ENCODE peak calls at places on chromosome 4, in nine cellular contexts. B is spleen; D is hepatocyte; Z is upper lobe of left lung; M is A673; P is CD4-positive, alpha-beta memory T cell; J is neural progenitor cell; Q is naive thymus-derived CD4-positive, alpha-beta T cell; W is heart left ventricle. K is an unnamed sample.

GRCh38 chr4:188714907-188715306 is 575.7 kb downstream of the TRIML1 start:
- DNase-seq in B (no peak), D (no peak), Z (no peak), M (no peak), P (no peak), J (no peak), Q (no peak), W (no peak), K (no peak)

GRCh38 chr4:176499518-176499917 is 179.8 kb downstream of the SPCS3 start:
- DNase-seq in B (no peak), D (no peak), Z (no peak), M (no peak), P (no peak), J (no peak), Q (no peak), W (no peak), K (no peak)

GRCh38 chr4:125125256-125125655 is 189.5 kb upstream of the FAT4 start:
- DNase-seq in B (no peak), D (no peak), Z (no peak), M (no peak), P (no peak), J (peak; percentile 30), Q (no peak), W (no peak), K (no peak)

GRCh38 chr4:168639914-168640313 is 143.1 kb downstream of the PALLD start:
- DNase-seq in B (no peak), D (no peak), Z (no peak), M (no peak), P (no peak), J (no peak), Q (no peak), W (no peak), K (no peak)

GRCh38 chr4:111530446-111530845 is 614.8 kb upstream of the FAM241A start:
- DNase-seq in B (no peak), D (no peak), Z (no peak), M (no peak), P (no peak), J (no peak), Q (no peak), W (no peak), K (no peak)

GRCh38 chr4:173930329-173930967 is 353.0 kb downstream of the FBXO8 start:
- DNase-seq in B (no peak), D (no peak), Z (no peak), M (no peak), P (no peak), J (no peak), Q (no peak), W (no peak), K (no peak)

GRCh38 chr4:122099896-122100295 is 52.2 kb upstream of the BLTP1 start:
- DNase-seq in B (no peak), D (no peak), Z (no peak), M (peak; percentile 59), P (no peak), J (no peak), Q (no peak), W (no peak), K (no peak)

GRCh38 chr4:28482580-28482979 is 1621.9 kb downstream of the STIM2 start:
- DNase-seq in B (no peak), D (no peak), Z (no peak), M (no peak), P (no peak), J (no peak), Q (no peak), W (no peak), K (no peak)

GRCh38 chr4:88189881-88190585 is 31.6 kb upstream of the ABCG2 start:
- DNase-seq in B (no peak), D (no peak), Z (no peak), M (no peak), P (no peak), J (no peak), Q (no peak), W (no peak), K (no peak)

DNA sequence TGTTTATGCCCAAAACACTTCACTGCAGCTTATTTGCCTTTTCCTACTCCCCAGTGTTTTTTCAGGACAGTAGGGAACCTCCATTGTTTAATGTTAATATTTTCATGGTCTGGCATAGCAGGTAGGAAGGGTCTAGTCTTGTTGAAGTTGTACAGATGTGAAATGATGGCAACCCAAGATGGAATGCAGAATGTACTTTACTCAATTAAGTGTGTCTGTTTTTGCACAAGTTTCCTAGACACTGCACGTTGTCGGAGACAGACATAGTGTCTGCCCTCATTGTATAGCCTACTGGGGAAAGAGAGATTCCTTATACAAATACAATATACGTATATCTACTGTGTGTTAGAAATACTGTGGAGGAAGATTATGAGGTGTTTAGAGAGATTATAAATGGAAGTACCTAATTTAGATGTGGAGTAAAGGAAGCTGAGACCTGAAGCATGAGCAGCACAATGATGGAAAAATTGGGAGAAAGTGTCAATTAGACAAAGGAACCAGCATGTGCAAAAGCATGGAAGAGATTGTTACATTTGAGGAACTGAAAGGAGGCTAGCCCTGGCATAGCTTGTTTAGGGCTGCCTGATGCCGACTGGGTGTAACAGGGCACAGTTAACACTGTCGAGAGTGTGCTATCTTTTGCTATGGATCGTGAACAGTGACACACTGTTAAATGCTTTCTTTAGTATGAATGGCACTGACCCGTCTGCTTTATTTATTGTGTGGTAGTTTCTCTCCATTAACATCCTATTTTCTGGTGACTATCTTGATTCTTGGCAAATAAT is 18.4 kb downstream of the CPEB2 start:
- DNase-seq in B (no peak), D (no peak), Z (no peak), M (no peak), P (no peak), J (no peak), Q (no peak), W (no peak), K (no peak)
- H3K36me3 ChIP-seq in B (peaks cover 13% of the 10 kb centered on the region), D (no peaks in the 10 kb centered on the region), Z (no peaks in the 10 kb centered on the region), M (peaks cover 97% of the 10 kb centered on the region), P (no peaks in the 10 kb centered on the region), J (no peaks in the 10 kb centered on the region), Q (peaks cover 8% of the 10 kb centered on the region), W (peaks cover 3% of the 10 kb centered on the region), K (peaks cover 35% of the 10 kb centered on the region)

DNA sequence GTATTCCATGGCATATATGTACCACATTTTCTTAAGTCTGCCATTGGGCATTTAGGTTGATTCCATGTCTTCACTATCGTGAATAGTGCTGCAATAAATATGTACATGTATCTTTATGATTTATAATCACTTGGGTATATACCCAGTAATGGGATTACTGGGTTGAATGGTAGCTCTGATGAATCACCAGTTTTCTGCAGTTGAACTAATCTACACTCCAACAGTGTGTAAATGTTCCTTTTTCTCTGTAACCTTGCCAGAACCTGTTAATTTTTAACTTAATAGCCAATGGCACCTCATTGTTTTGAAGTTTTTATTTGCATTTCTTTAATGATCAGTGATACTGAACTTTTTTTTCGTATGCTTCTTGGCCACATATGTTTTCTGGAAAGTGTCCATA is 152.5 kb downstream of the CCNG2 start:
- DNase-seq in B (no peak), D (no peak), Z (no peak), M (no peak), P (no peak), J (no peak), Q (no peak), W (no peak), K (no peak)
- H3K27me3 ChIP-seq in B (no peaks in the 10 kb centered on the region), D (no peaks in the 10 kb centered on the region), Z (no peaks in the 10 kb centered on the region), M (no peaks in the 10 kb centered on the region), P (no peaks in the 10 kb centered on the region), J (no peaks in the 10 kb centered on the region), Q (no peaks in the 10 kb centered on the region), W (no peaks in the 10 kb centered on the region), K (no peaks in the 10 kb centered on the region)

GRCh38 chr4:184355111-184355604 is 119.2 kb downstream of the IRF2 start:
- DNase-seq in B (peak; percentile 78), D (peak; percentile 56), Z (peak; percentile 67), M (peak; percentile 98), P (peak; percentile 39), J (no peak), Q (no peak), W (peak; percentile 86), K (no peak)
- H3K4me1 ChIP-seq in B (peaks cover 77% of the 10 kb centered on the region), D (peaks cover 23% of the 10 kb centered on the region), Z (peaks cover 30% of the 10 kb centered on the region), M (peaks cover 57% of the 10 kb centered on the region), P (peaks cover 12% of the 10 kb centered on the region), J (no peaks in the 10 kb centered on the region), Q (no peaks in the 10 kb centered on the region), W (no peaks in the 10 kb centered on the region), K (peaks cover 17% of the 10 kb centered on the region)

GRCh38 chr4:8320386-8320750 is 50.8 kb downstream of the HTRA3 start:
- DNase-seq in B (no peak), D (no peak), Z (no peak), M (no peak), P (no peak), J (no peak), Q (no peak), W (peak; percentile 9), K (peak; percentile 35)
- H3K36me3 ChIP-seq in B (no peaks in the 10 kb centered on the region), D (no peaks in the 10 kb centered on the region), Z (no peaks in the 10 kb centered on the region), M (no peaks in the 10 kb centered on the region), P (no peaks in the 10 kb centered on the region), J (no peaks in the 10 kb centered on the region), Q (no peaks in the 10 kb centered on the region), W (no peaks in the 10 kb centered on the region), K (no peaks in the 10 kb centered on the region)

DNA sequence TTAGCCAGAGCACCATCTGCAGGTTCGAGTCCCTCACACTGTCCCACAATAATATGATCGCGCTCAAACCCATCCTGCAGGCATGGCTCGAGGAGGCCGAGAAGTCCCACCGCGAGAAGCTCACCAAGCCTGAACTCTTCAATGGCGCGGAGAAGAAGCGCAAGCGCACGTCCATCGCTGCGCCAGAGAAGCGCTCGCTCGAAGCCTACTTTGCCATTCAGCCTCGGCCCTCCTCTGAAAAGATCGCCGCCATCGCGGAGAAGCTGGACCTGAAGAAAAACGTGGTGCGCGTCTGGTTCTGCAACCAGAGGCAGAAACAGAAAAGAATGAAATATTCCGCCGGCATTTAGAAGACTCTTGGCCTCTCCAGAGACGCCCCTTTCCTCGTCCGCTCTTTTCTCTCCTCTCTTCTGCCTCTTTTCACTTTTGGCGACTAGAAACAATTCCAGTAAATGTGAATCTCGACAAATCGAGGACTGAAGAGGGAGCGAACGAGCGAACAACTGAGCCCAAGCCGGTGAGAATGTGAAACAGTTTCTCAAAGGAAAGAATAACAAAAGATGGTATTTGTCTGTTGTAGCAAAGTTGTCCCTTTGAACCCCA is 1.9 kb downstream of the POU4F2 start:
- DNase-seq in B (no peak), D (no peak), Z (no peak), M (no peak), P (no peak), J (peak; percentile 69), Q (no peak), W (no peak), K (no peak)
- H3K27me3 ChIP-seq in B (peaks cover 47% of the 10 kb centered on the region), D (peaks cover 96% of the 10 kb centered on the region), Z (peaks cover 12% of the 10 kb centered on the region), M (peaks cover 30% of the 10 kb centered on the region), P (peaks cover 22% of the 10 kb centered on the region), J (peaks cover 100% of the 10 kb centered on the region), Q (peaks cover 33% of the 10 kb centered on the region), W (peaks cover 30% of the 10 kb centered on the region), K (peaks cover 81% of the 10 kb centered on the region)

K was measured in upper lobe of right lung.